ENCODE peak calls at places on chromosomes 16 and 17, in eight cellular contexts. One of them, this sample, is unnamed.

GRCh38 chr16:74607967-74608356 is 1.0 kb upstream of the GLG1 start:
- DNase-seq in ovary: no peak
- DNase-seq in stimulated activated CD4-positive, alpha-beta T cell treated with anti-CD3 and anti-CD28 coated beads, Interleukin-2, amount 100 ng/mL, for 24 hours: no peak
- DNase-seq in KBM-7: no peak
- DNase-seq in transverse colon: no peak
- DNase-seq in WTC11: peak; percentile 33
- DNase-seq in T-helper 2 cell: no peak
- DNase-seq in substantia nigra: no peak
- DNase-seq in this sample: no peak

GRCh38 chr17:68843522-68843921 is 111.7 kb downstream of the ABCA8 start:
- DNase-seq in ovary: no peak
- DNase-seq in stimulated activated CD4-positive, alpha-beta T cell treated with anti-CD3 and anti-CD28 coated beads, Interleukin-2, amount 100 ng/mL, for 24 hours: no peak
- DNase-seq in KBM-7: no peak
- DNase-seq in transverse colon: no peak
- DNase-seq in WTC11: no peak
- DNase-seq in T-helper 2 cell: no peak
- DNase-seq in substantia nigra: no peak
- DNase-seq in this sample: no peak

GRCh38 chr17:76721463-76721862 is 4.9 kb downstream of the JMJD6 start:
- DNase-seq in ovary: no peak
- DNase-seq in stimulated activated CD4-positive, alpha-beta T cell treated with anti-CD3 and anti-CD28 coated beads, Interleukin-2, amount 100 ng/mL, for 24 hours: no peak
- DNase-seq in KBM-7: no peak
- DNase-seq in transverse colon: no peak
- DNase-seq in WTC11: no peak
- DNase-seq in T-helper 2 cell: no peak
- DNase-seq in substantia nigra: no peak
- DNase-seq in this sample: no peak

GRCh38 chr16:17019366-17019765 is 451.4 kb downstream of the XYLT1 start:
- DNase-seq in ovary: no peak
- DNase-seq in stimulated activated CD4-positive, alpha-beta T cell treated with anti-CD3 and anti-CD28 coated beads, Interleukin-2, amount 100 ng/mL, for 24 hours: no peak
- DNase-seq in KBM-7: no peak
- DNase-seq in transverse colon: no peak
- DNase-seq in WTC11: no peak
- DNase-seq in T-helper 2 cell: no peak
- DNase-seq in substantia nigra: no peak
- DNase-seq in this sample: no peak

GRCh38 chr16:62638324-62638911 is 602.2 kb upstream of the CDH8 start:
- DNase-seq in ovary: no peak
- DNase-seq in stimulated activated CD4-positive, alpha-beta T cell treated with anti-CD3 and anti-CD28 coated beads, Interleukin-2, amount 100 ng/mL, for 24 hours: no peak
- DNase-seq in KBM-7: no peak
- DNase-seq in transverse colon: no peak
- DNase-seq in WTC11: no peak
- DNase-seq in T-helper 2 cell: no peak
- DNase-seq in substantia nigra: no peak
- DNase-seq in this sample: no peak

GRCh38 chr17:49193513-49194296 is 16.7 kb downstream of the GNGT2 start:
- DNase-seq in ovary: peak; percentile 81
- DNase-seq in stimulated activated CD4-positive, alpha-beta T cell treated with anti-CD3 and anti-CD28 coated beads, Interleukin-2, amount 100 ng/mL, for 24 hours: no peak
- DNase-seq in KBM-7: peak; percentile 86
- DNase-seq in transverse colon: peak; percentile 70
- DNase-seq in WTC11: peak; percentile 49
- DNase-seq in T-helper 2 cell: peak; percentile 54
- DNase-seq in substantia nigra: peak; percentile 67
- DNase-seq in this sample: no peak

GRCh38 chr17:64574646-64575045 is 67.9 kb downstream of the CEP95 start:
- DNase-seq in ovary: no peak
- DNase-seq in stimulated activated CD4-positive, alpha-beta T cell treated with anti-CD3 and anti-CD28 coated beads, Interleukin-2, amount 100 ng/mL, for 24 hours: no peak
- DNase-seq in KBM-7: no peak
- DNase-seq in transverse colon: no peak
- DNase-seq in WTC11: no peak
- DNase-seq in T-helper 2 cell: no peak
- DNase-seq in substantia nigra: no peak
- DNase-seq in this sample: no peak

GRCh38 chr17:33712120-33712519 is 419.0 kb upstream of the ASIC2 start:
- DNase-seq in ovary: no peak
- DNase-seq in stimulated activated CD4-positive, alpha-beta T cell treated with anti-CD3 and anti-CD28 coated beads, Interleukin-2, amount 100 ng/mL, for 24 hours: no peak
- DNase-seq in KBM-7: no peak
- DNase-seq in transverse colon: no peak
- DNase-seq in WTC11: peak; percentile 23
- DNase-seq in T-helper 2 cell: no peak
- DNase-seq in substantia nigra: no peak
- DNase-seq in this sample: no peak

GRCh38 chr16:50683689-50684374 is 2.7 kb upstream of the SNX20 start:
- DNase-seq in ovary: no peak
- DNase-seq in stimulated activated CD4-positive, alpha-beta T cell treated with anti-CD3 and anti-CD28 coated beads, Interleukin-2, amount 100 ng/mL, for 24 hours: peak; percentile 61
- DNase-seq in KBM-7: peak; percentile 91
- DNase-seq in transverse colon: peak; percentile 69
- DNase-seq in WTC11: no peak
- DNase-seq in T-helper 2 cell: peak; percentile 93
- DNase-seq in substantia nigra: no peak
- DNase-seq in this sample: no peak

GRCh38 chr16:64784635-64785034 is 337.2 kb downstream of the CDH11 start:
- DNase-seq in ovary: no peak
- DNase-seq in stimulated activated CD4-positive, alpha-beta T cell treated with anti-CD3 and anti-CD28 coated beads, Interleukin-2, amount 100 ng/mL, for 24 hours: no peak
- DNase-seq in KBM-7: no peak
- DNase-seq in transverse colon: no peak
- DNase-seq in WTC11: no peak
- DNase-seq in T-helper 2 cell: no peak
- DNase-seq in substantia nigra: no peak
- DNase-seq in this sample: no peak

GRCh38 chr17:68292689-68293040 is 1.4 kb downstream of the ARSG start:
- DNase-seq in ovary: no peak
- DNase-seq in stimulated activated CD4-positive, alpha-beta T cell treated with anti-CD3 and anti-CD28 coated beads, Interleukin-2, amount 100 ng/mL, for 24 hours: no peak
- DNase-seq in KBM-7: no peak
- DNase-seq in transverse colon: no peak
- DNase-seq in WTC11: no peak
- DNase-seq in T-helper 2 cell: no peak
- DNase-seq in substantia nigra: no peak
- DNase-seq in this sample: no peak

GRCh38 chr17:61325382-61326073 is 74.1 kb upstream of the TBX2 start:
- DNase-seq in ovary: no peak
- DNase-seq in stimulated activated CD4-positive, alpha-beta T cell treated with anti-CD3 and anti-CD28 coated beads, Interleukin-2, amount 100 ng/mL, for 24 hours: no peak
- DNase-seq in KBM-7: no peak
- DNase-seq in transverse colon: no peak
- DNase-seq in WTC11: no peak
- DNase-seq in T-helper 2 cell: no peak
- DNase-seq in substantia nigra: no peak
- DNase-seq in this sample: no peak

GRCh38 chr16:58426960-58427359 is 34.7 kb downstream of the GINS3 start:
- DNase-seq in ovary: no peak
- DNase-seq in stimulated activated CD4-positive, alpha-beta T cell treated with anti-CD3 and anti-CD28 coated beads, Interleukin-2, amount 100 ng/mL, for 24 hours: no peak
- DNase-seq in KBM-7: no peak
- DNase-seq in transverse colon: no peak
- DNase-seq in WTC11: no peak
- DNase-seq in T-helper 2 cell: no peak
- DNase-seq in substantia nigra: peak; percentile 85
- DNase-seq in this sample: no peak

GRCh38 chr17:15261818-15262290 is 3.3 kb downstream of the PMP22 start:
- DNase-seq in ovary: no peak
- DNase-seq in stimulated activated CD4-positive, alpha-beta T cell treated with anti-CD3 and anti-CD28 coated beads, Interleukin-2, amount 100 ng/mL, for 24 hours: no peak
- DNase-seq in KBM-7: no peak
- DNase-seq in transverse colon: peak; percentile 20
- DNase-seq in WTC11: peak; percentile 22
- DNase-seq in T-helper 2 cell: no peak
- DNase-seq in substantia nigra: peak; percentile 41
- DNase-seq in this sample: no peak

GRCh38 chr17:83018658-83019193 is 60.7 kb upstream of the METRNL start:
- DNase-seq in ovary: no peak
- DNase-seq in stimulated activated CD4-positive, alpha-beta T cell treated with anti-CD3 and anti-CD28 coated beads, Interleukin-2, amount 100 ng/mL, for 24 hours: no peak
- DNase-seq in KBM-7: no peak
- DNase-seq in transverse colon: no peak
- DNase-seq in WTC11: no peak
- DNase-seq in T-helper 2 cell: no peak
- DNase-seq in substantia nigra: no peak
- DNase-seq in this sample: no peak

GRCh38 chr17:36485027-36485426 is 1.5 kb upstream of the ZNHIT3 start:
- DNase-seq in ovary: no peak
- DNase-seq in stimulated activated CD4-positive, alpha-beta T cell treated with anti-CD3 and anti-CD28 coated beads, Interleukin-2, amount 100 ng/mL, for 24 hours: no peak
- DNase-seq in KBM-7: no peak
- DNase-seq in transverse colon: no peak
- DNase-seq in WTC11: no peak
- DNase-seq in T-helper 2 cell: no peak
- DNase-seq in substantia nigra: no peak
- DNase-seq in this sample: no peak

GRCh38 chr16:57873218-57873617 is 70.9 kb upstream of the KIFC3 start:
- DNase-seq in ovary: no peak
- DNase-seq in stimulated activated CD4-positive, alpha-beta T cell treated with anti-CD3 and anti-CD28 coated beads, Interleukin-2, amount 100 ng/mL, for 24 hours: no peak
- DNase-seq in KBM-7: no peak
- DNase-seq in transverse colon: no peak
- DNase-seq in WTC11: peak; percentile 54
- DNase-seq in T-helper 2 cell: no peak
- DNase-seq in substantia nigra: no peak
- DNase-seq in this sample: no peak

GRCh38 chr17:31745964-31746650 is 112.9 kb downstream of the COPRS start:
- DNase-seq in ovary: no peak
- DNase-seq in stimulated activated CD4-positive, alpha-beta T cell treated with anti-CD3 and anti-CD28 coated beads, Interleukin-2, amount 100 ng/mL, for 24 hours: no peak
- DNase-seq in KBM-7: no peak
- DNase-seq in transverse colon: no peak
- DNase-seq in WTC11: no peak
- DNase-seq in T-helper 2 cell: no peak
- DNase-seq in substantia nigra: peak; percentile 47
- DNase-seq in this sample: no peak

GRCh38 chr17:226773-227580 is 45.5 kb upstream of the DOC2B start:
- DNase-seq in ovary: no peak
- DNase-seq in stimulated activated CD4-positive, alpha-beta T cell treated with anti-CD3 and anti-CD28 coated beads, Interleukin-2, amount 100 ng/mL, for 24 hours: no peak
- DNase-seq in KBM-7: no peak
- DNase-seq in transverse colon: no peak
- DNase-seq in WTC11: no peak
- DNase-seq in T-helper 2 cell: no peak
- DNase-seq in substantia nigra: peak; percentile 44
- DNase-seq in this sample: no peak

GRCh38 chr17:29918922-29919856 is 10.8 kb downstream of the SSH2 start:
- DNase-seq in ovary: no peak
- DNase-seq in stimulated activated CD4-positive, alpha-beta T cell treated with anti-CD3 and anti-CD28 coated beads, Interleukin-2, amount 100 ng/mL, for 24 hours: no peak
- DNase-seq in KBM-7: peak; percentile 68
- DNase-seq in transverse colon: no peak
- DNase-seq in WTC11: no peak
- DNase-seq in T-helper 2 cell: no peak
- DNase-seq in substantia nigra: no peak
- DNase-seq in this sample: no peak

GRCh38 chr17:36697907-36698526 is 96.6 kb downstream of the MRM1 start:
- DNase-seq in ovary: no peak
- DNase-seq in stimulated activated CD4-positive, alpha-beta T cell treated with anti-CD3 and anti-CD28 coated beads, Interleukin-2, amount 100 ng/mL, for 24 hours: no peak
- DNase-seq in KBM-7: peak; percentile 44
- DNase-seq in transverse colon: no peak
- DNase-seq in WTC11: peak; percentile 37
- DNase-seq in T-helper 2 cell: no peak
- DNase-seq in substantia nigra: no peak
- DNase-seq in this sample: no peak

GRCh38 chr17:74809031-74809430 is 32.9 kb upstream of the NAT9 start:
- DNase-seq in ovary: no peak
- DNase-seq in stimulated activated CD4-positive, alpha-beta T cell treated with anti-CD3 and anti-CD28 coated beads, Interleukin-2, amount 100 ng/mL, for 24 hours: no peak
- DNase-seq in KBM-7: peak; percentile 77
- DNase-seq in transverse colon: no peak
- DNase-seq in WTC11: no peak
- DNase-seq in T-helper 2 cell: no peak
- DNase-seq in substantia nigra: no peak
- DNase-seq in this sample: no peak

GRCh38 chr17:4744999-4745969 is 5.6 kb upstream of the CXCL16 start:
- DNase-seq in ovary: no peak
- DNase-seq in stimulated activated CD4-positive, alpha-beta T cell treated with anti-CD3 and anti-CD28 coated beads, Interleukin-2, amount 100 ng/mL, for 24 hours: no peak
- DNase-seq in KBM-7: no peak
- DNase-seq in transverse colon: no peak
- DNase-seq in WTC11: peak; percentile 77
- DNase-seq in T-helper 2 cell: no peak
- DNase-seq in substantia nigra: no peak
- DNase-seq in this sample: no peak

GRCh38 chr17:61309857-61310256 is 89.8 kb upstream of the TBX2 start:
- DNase-seq in ovary: no peak
- DNase-seq in stimulated activated CD4-positive, alpha-beta T cell treated with anti-CD3 and anti-CD28 coated beads, Interleukin-2, amount 100 ng/mL, for 24 hours: no peak
- DNase-seq in KBM-7: no peak
- DNase-seq in transverse colon: no peak
- DNase-seq in WTC11: no peak
- DNase-seq in T-helper 2 cell: no peak
- DNase-seq in substantia nigra: no peak
- DNase-seq in this sample: no peak

GRCh38 chr17:79026345-79027273 is 2.6 kb downstream of the C1QTNF1 start:
- DNase-seq in ovary: peak; percentile 70
- DNase-seq in stimulated activated CD4-positive, alpha-beta T cell treated with anti-CD3 and anti-CD28 coated beads, Interleukin-2, amount 100 ng/mL, for 24 hours: no peak
- DNase-seq in KBM-7: no peak
- DNase-seq in transverse colon: peak; percentile 56
- DNase-seq in WTC11: no peak
- DNase-seq in T-helper 2 cell: no peak
- DNase-seq in substantia nigra: no peak
- DNase-seq in this sample: no peak